ENCODE peak calls at places on chromosomes 2 and 18, in ten cellular contexts. D is lower leg skin, J is IMR-90, K is H1, M is NB4, F is adrenal gland, Z is ovary, W is uterus, U is prostate gland, Y is heart left ventricle. N is an unnamed sample.

GRCh38 chr2:69389271-69389670 is 2.2 kb upstream of the GFPT1 start:
- DNase-seq in U (no peak), F (no peak), D (no peak), J (no peak), Y (no peak), W (no peak), K (no peak), Z (no peak), M (no peak), N (no peak)

GRCh38 chr2:70902067-70902442 is 33.6 kb upstream of the ATP6V1B1 start:
- DNase-seq in M (no peak), K (no peak), J (peak), U (no peak), Z (no peak), W (no peak), Y (no peak), D (no peak), F (no peak), N (no peak)

GRCh38 chr18:12092398-12093229 is 1.0 kb upstream of the ANKRD62 start:
- DNase-seq in U (no peak), Y (peak), D (no peak), Z (no peak), F (no peak), W (no peak), M (peak), K (no peak), J (no peak), N (no peak)

GRCh38 chr2:126042089-126042488 is 613.9 kb upstream of the GYPC start:
- DNase-seq in Z (no peak), J (no peak), K (no peak), Y (no peak), W (no peak), U (no peak), D (no peak), M (no peak), F (no peak), N (no peak)

GRCh38 chr2:102337012-102337411 is 18.6 kb upstream of the IL18R1 start:
- DNase-seq in M (no peak), W (no peak), J (no peak), Y (no peak), U (no peak), K (no peak), Z (no peak), D (no peak), F (no peak), N (no peak)

GRCh38 chr2:138293045-138293444 is 208.5 kb upstream of the SPOPL start:
- DNase-seq in K (no peak), U (no peak), Z (no peak), Y (no peak), J (no peak), F (no peak), D (no peak), W (no peak), M (no peak), N (no peak)

GRCh38 chr2:135144343-135144742 is 92.3 kb downstream of the RAB3GAP1 start:
- DNase-seq in F (no peak), U (no peak), Z (no peak), J (no peak), M (no peak), Y (no peak), K (no peak), D (no peak), W (no peak), N (no peak)

GRCh38 chr2:207937818-207938217 is 87.5 kb downstream of the PLEKHM3 start:
- DNase-seq in M (no peak), F (no peak), U (no peak), W (no peak), Y (no peak), K (no peak), Z (no peak), J (peak), D (no peak), N (no peak)

GRCh38 chr2:224749136-224749535 is 33.0 kb upstream of the CCDC195 start:
- DNase-seq in W (no peak), K (no peak), J (no peak), Y (no peak), D (no peak), F (no peak), Z (no peak), U (no peak), M (no peak), N (no peak)

GRCh38 chr2:108169982-108170625 is 69.7 kb upstream of the SULT1C3 start:
- DNase-seq in M (peak), Y (no peak), F (no peak), K (no peak), W (no peak), D (no peak), J (peak), Z (no peak), U (no peak), N (no peak)

GRCh38 chr18:37524546-37525301 is 40.9 kb downstream of the CELF4 start:
- DNase-seq in J (no peak), Z (no peak), U (no peak), K (no peak), D (no peak), Y (no peak), M (no peak), F (no peak), W (no peak), N (no peak)

GRCh38 chr2:164839914-164840457 is 1.6 kb downstream of the COBLL1 start:
- DNase-seq in W (no peak), Z (no peak), D (no peak), J (peak), Y (no peak), U (peak), K (no peak), F (peak), M (no peak), N (no peak)

GRCh38 chr2:7866825-7867224 is 815.0 kb upstream of the ID2 start:
- DNase-seq in Z (no peak), K (no peak), W (no peak), F (no peak), J (no peak), D (no peak), Y (no peak), U (no peak), M (peak), N (no peak)

GRCh38 chr2:196239622-196240587 is 68.5 kb upstream of the STK17B start:
- DNase-seq in K (no peak), Y (peak), U (no peak), Z (peak), W (peak), M (peak), F (peak), D (peak), J (peak), N (peak)

GRCh38 chr2:194327196-194327888 is 1329.7 kb upstream of the SLC39A10 start:
- DNase-seq in Z (no peak), J (no peak), D (no peak), M (no peak), W (no peak), K (no peak), Y (no peak), F (no peak), U (no peak), N (no peak)

GRCh38 chr2:127231130-127231865 is 11.2 kb upstream of the CYP27C1 start:
- DNase-seq in D (no peak), Z (no peak), W (no peak), F (no peak), U (no peak), K (no peak), Y (no peak), M (no peak), J (peak), N (no peak)

GRCh38 chr2:239260546-239261327 is 140.1 kb downstream of the HDAC4 start:
- DNase-seq in J (no peak), F (no peak), W (no peak), Z (no peak), M (no peak), K (no peak), D (peak), U (no peak), Y (peak), N (no peak)

GRCh38 chr2:119649364-119649917 is 29.6 kb upstream of the TMEM177 start:
- DNase-seq in M (no peak), K (no peak), Y (no peak), Z (no peak), D (no peak), W (no peak), J (peak), U (no peak), F (no peak), N (no peak)

GRCh38 chr2:172845008-172845670 is 109.5 kb downstream of the RAPGEF4 start:
- DNase-seq in Y (no peak), U (no peak), J (no peak), F (peak), W (no peak), D (no peak), Z (no peak), K (no peak), M (peak), N (no peak)

GRCh38 chr2:188142636-188143035 is 149.0 kb upstream of the GULP1 start:
- DNase-seq in U (no peak), J (peak), Z (no peak), M (no peak), Y (no peak), W (no peak), F (no peak), D (no peak), K (no peak), N (no peak)

GRCh38 chr18:245282-245847 is 22.5 kb downstream of the THOC1 start:
- DNase-seq in W (no peak), Z (no peak), K (no peak), U (no peak), F (no peak), M (no peak), D (no peak), Y (peak), J (peak), N (no peak)

GRCh38 chr2:120445431-120446143 is 99.7 kb downstream of the INHBB start:
- DNase-seq in M (no peak), K (no peak), U (no peak), F (no peak), W (no peak), Y (no peak), D (no peak), J (peak), Z (no peak), N (no peak)

GRCh38 chr18:30623401-30624065 is 419.0 kb downstream of the DSC3 start:
- DNase-seq in U (no peak), W (no peak), Z (no peak), D (no peak), F (no peak), Y (no peak), M (no peak), K (no peak), J (no peak), N (no peak)

GRCh38 chr2:32572737-32573136 is 55.1 kb upstream of the TTC27 start:
- DNase-seq in Y (no peak), M (peak), J (no peak), W (no peak), U (no peak), F (no peak), K (no peak), Z (no peak), D (no peak), N (no peak)

GRCh38 chr2:33215299-33215698 is 261.1 kb upstream of the RASGRP3 start:
- DNase-seq in J (peak), F (peak), Y (peak), W (no peak), Z (peak), M (no peak), D (no peak), K (no peak), U (no peak), N (no peak)

GRCh38 chr18:9877655-9878014 is 8.1 kb upstream of the TXNDC2 start:
- DNase-seq in K (no peak), Y (no peak), D (no peak), F (no peak), J (no peak), U (no peak), Z (no peak), M (no peak), W (no peak), N (no peak)

GRCh38 chr18:9876523-9876866 is 9.3 kb upstream of the TXNDC2 start:
- DNase-seq in U (no peak), W (no peak), K (no peak), D (no peak), F (no peak), J (no peak), Y (no peak), M (no peak), Z (no peak), N (no peak)

GRCh38 chr18:9878095-9878494 is 7.7 kb upstream of the TXNDC2 start:
- DNase-seq in Z (no peak), F (no peak), Y (no peak), M (no peak), U (no peak), D (no peak), J (no peak), W (no peak), K (no peak), N (no peak)

GRCh38 chr18:9878783-9879242 is 7.0 kb upstream of the TXNDC2 start:
- DNase-seq in D (no peak), U (no peak), F (no peak), Y (no peak), K (no peak), W (no peak), J (no peak), Z (no peak), M (no peak), N (no peak)

GRCh38 chr18:9876867-9877654 is 8.7 kb upstream of the TXNDC2 start:
- DNase-seq in K (no peak), Z (peak), M (peak), F (peak), D (no peak), Y (no peak), U (no peak), J (peak), W (peak), N (no peak)
- TF ChIP-seq POLR2A in K (no peak), Z (no peak), M (no peak), F (no peak), D (no peak), Y (no peak), U (no peak), J (peak), W (no peak), N (no peak)

DNA sequence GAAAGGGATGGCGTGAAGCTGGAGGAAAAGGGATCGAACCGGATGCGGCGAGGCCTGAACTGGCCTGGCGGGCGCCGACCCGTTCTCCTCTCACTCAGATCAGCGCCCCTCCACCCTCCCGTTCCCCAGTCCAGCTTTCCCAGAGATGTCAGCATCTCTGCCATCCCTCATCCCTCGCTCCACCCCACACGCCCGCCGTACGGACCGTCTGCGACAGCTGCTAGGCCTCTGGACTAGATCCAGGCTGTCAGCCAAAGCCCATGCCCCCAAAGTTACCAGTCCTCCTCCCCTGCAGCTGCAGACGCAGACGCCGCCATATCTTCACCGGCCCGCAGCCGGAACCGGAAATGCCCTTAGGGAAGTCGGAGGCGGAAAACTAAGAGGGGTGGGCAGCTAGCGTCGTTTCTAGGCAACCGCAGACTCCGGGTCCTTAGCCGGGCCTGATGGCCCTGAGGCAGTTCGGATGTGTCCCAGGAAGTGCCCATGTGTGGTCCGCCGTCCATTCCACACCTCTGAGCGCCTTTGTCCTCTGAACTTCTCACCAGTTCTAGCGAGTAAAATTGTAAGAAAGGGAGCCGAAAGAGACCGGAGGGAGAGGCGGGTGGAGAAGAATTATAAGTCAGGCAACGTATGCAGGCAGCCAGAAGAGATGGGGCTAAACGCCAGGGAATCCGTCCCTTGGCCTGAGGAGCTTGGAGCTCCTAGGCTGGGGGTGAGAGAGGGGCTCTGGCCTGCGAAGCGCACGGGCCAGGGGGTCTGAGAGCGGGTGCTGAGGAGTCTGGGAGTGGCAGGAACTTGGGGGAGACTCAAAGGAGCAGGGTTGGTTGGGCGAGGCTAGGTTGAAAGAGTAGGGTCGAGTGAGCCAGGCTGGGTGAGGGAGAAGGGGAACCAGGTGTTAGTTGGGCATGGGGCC is at the start of the genes RNF25 and STK36:
- DNase-seq in F (peak), K (peak), Z (peak), Y (peak), W (peak), J (peak), M (peak), D (peak), U (peak), N (peak)
- TF ChIP-seq POLR2A in F (peak), K (peak), Z (peak), Y (peak), W (peak), J (peak), M (peak), D (no peak), U (peak), N (peak)

GRCh38 chr2:190997516-190998113 is 16.4 kb downstream of the STAT1 start:
- DNase-seq in Y (no peak), J (no peak), M (no peak), U (no peak), K (no peak), F (no peak), Z (no peak), D (no peak), W (no peak), N (no peak)
- TF ChIP-seq POLR2A in Y (no peak), J (no peak), M (no peak), U (no peak), K (no peak), F (no peak), Z (no peak), D (no peak), W (no peak), N (peak)

DNA sequence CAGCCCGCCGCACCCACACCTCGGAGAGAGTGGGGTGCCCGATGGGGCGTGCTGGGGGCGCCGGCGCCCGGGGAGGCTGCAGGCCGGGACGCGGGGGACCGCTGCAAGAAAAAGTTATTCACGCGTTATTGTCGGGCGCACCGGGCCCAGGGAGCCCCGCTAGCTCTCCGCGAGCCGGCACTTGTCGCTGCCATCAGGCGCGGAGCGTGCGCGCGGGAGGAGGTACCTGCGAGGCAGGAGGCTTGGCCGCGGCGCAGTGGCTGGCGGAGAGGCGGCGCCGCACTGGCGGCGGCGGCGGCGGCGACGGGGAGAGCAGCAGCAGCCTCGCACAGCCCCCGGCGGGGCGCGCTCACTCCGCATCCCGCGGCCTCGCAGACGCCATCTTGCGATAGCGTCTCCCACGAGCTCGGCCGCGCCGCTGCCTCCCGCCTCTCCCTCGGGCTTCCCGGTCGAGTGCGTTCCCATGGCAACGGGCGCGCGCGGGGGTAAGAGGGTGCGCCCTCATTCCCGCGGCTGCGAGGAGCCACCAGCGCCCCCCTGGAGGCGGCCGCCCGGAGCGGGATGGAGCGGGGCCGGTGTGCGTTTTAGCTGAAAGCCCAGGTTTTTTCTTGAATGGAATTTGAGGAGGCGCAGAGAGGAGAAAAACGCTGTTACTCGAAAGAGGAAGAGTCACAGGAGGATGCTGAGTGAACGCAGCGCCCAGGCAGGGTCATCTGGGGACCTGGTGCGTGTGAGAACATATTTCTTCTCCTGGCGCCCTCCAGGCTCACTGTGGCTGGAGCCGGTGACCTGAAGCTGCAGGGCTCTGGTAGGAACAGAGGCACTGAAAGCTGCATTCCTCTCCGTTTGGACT is at the start of gene CHN1:
- DNase-seq in W (peak), U (peak), K (no peak), D (peak), M (peak), Z (peak), F (peak), J (peak), Y (peak), N (peak)
- TF ChIP-seq POLR2A in W (peak), U (no peak), K (peak), D (no peak), M (no peak), Z (peak), F (peak), J (no peak), Y (peak), N (no peak)

GRCh38 chr2:25879133-25879730 is 945 bp upstream of the ASXL2 start:
- DNase-seq in K (no peak), M (no peak), D (no peak), F (no peak), J (peak), Z (no peak), U (no peak), W (no peak), Y (no peak), N (no peak)

GRCh38 chr2:25877431-25878360 is 591 bp downstream of the ASXL2 start:
- DNase-seq in K (no peak), U (peak), Y (peak), D (peak), M (peak), F (peak), W (peak), Z (peak), J (peak), N (peak)

GRCh38 chr2:25881759-25882158 is 3.5 kb upstream of the ASXL2 start:
- DNase-seq in F (no peak), D (no peak), M (no peak), J (no peak), K (no peak), Y (no peak), U (no peak), W (no peak), Z (no peak), N (no peak)

GRCh38 chr2:25878361-25879132 is at the start of gene ASXL2:
- DNase-seq in M (peak), U (peak), F (peak), Y (peak), Z (peak), D (peak), W (peak), J (peak), K (peak), N (peak)
- TF ChIP-seq POLR2A in M (peak), U (peak), F (peak), Y (peak), Z (peak), D (no peak), W (peak), J (peak), K (peak), N (peak)

GRCh38 chr2:88108796-88109195 is 19.1 kb downstream of the FABP1 start:
- DNase-seq in F (no peak), U (no peak), J (no peak), W (no peak), K (no peak), Z (no peak), Y (no peak), D (no peak), M (no peak), N (no peak)
- TF ChIP-seq POLR2A in F (no peak), U (no peak), J (no peak), W (no peak), K (no peak), Z (no peak), Y (no peak), D (no peak), M (no peak), N (no peak)

N was measured in GM12891.